ENCODE peak calls at places on chromosomes 1 and 21, in seven cellular contexts. X, F, Z, O, E, P and Y are unnamed samples. For H4K20me1, the result is how much of the 10 kb centered on the place peaks cover.

GRCh38 chr1:153310526-153310925 is 2.2 kb downstream of the PGLYRP3 start:
- DNase-seq in X (no peak), F (no peak), Z (no peak), O (no peak), E (no peak), P (no peak), Y (no peak)

GRCh38 chr1:41735587-41736290 is 183.0 kb downstream of the HIVEP3 start:
- DNase-seq in X (no peak), F (no peak), Z (no peak), O (peak), E (no peak), P (no peak), Y (no peak)

GRCh38 chr1:155623357-155623756 is 13.3 kb downstream of the MSTO1 start:
- DNase-seq in X (no peak), F (no peak), Z (no peak), O (no peak), E (no peak), P (no peak), Y (no peak)

GRCh38 chr1:16053781-16054502 is 10.4 kb downstream of the CLCNKB start:
- DNase-seq in X (no peak), F (no peak), Z (no peak), O (no peak), E (no peak), P (no peak), Y (no peak)

GRCh38 chr1:32701951-32702598 is 495 bp downstream of the SYNC start:
- DNase-seq in X (peak), F (peak), Z (no peak), O (peak), E (no peak), P (no peak), Y (peak)

GRCh38 chr1:17944606-17945005 is 163.0 kb upstream of the IGSF21 start:
- DNase-seq in X (no peak), F (no peak), Z (no peak), O (no peak), E (no peak), P (no peak), Y (no peak)

GRCh38 chr1:31839662-31840343 is 24.0 kb upstream of the SPOCD1 start:
- DNase-seq in X (peak), F (peak), Z (no peak), O (no peak), E (no peak), P (no peak), Y (no peak)

GRCh38 chr1:205633421-205633976 is 1.7 kb upstream of the ELK4 start:
- DNase-seq in X (peak), F (peak), Z (no peak), O (no peak), E (no peak), P (no peak), Y (peak)

GRCh38 chr1:58943776-58944175 is 159.9 kb upstream of the JUN start:
- DNase-seq in X (no peak), F (no peak), Z (no peak), O (no peak), E (no peak), P (no peak), Y (no peak)

GRCh38 chr1:177915641-177916040 is 54.2 kb downstream of the SEC16B start:
- DNase-seq in X (no peak), F (no peak), Z (no peak), O (no peak), E (no peak), P (no peak), Y (no peak)

GRCh38 chr1:155174334-155175280 is 958 bp downstream of the TRIM46 start:
- DNase-seq in X (peak), F (peak), Z (peak), O (peak), E (peak), P (no peak), Y (peak)

GRCh38 chr1:210233216-210233494 is 559 bp downstream of the SERTAD4 start:
- DNase-seq in X (no peak), F (no peak), Z (no peak), O (peak), E (no peak), P (no peak), Y (peak)

GRCh38 chr1:155125511-155125945 is 2.1 kb upstream of the EFNA1 start:
- DNase-seq in X (no peak), F (no peak), Z (no peak), O (peak), E (peak), P (no peak), Y (no peak)

GRCh38 chr1:35377553-35377952 is 109.0 kb downstream of the ZMYM4 start:
- DNase-seq in X (peak), F (peak), Z (no peak), O (no peak), E (no peak), P (no peak), Y (peak)

GRCh38 chr1:203650012-203650836 is 23.6 kb downstream of the ATP2B4 start:
- DNase-seq in X (peak), F (peak), Z (peak), O (peak), E (peak), P (no peak), Y (peak)

GRCh38 chr21:30072496-30072895 is 94.1 kb downstream of the CLDN17 start:
- DNase-seq in X (no peak), F (peak), Z (no peak), O (peak), E (peak), P (no peak), Y (peak)

GRCh38 chr1:110960777-110961420 is 2.8 kb downstream of the LRIF1 start:
- DNase-seq in X (no peak), F (no peak), Z (no peak), O (no peak), E (no peak), P (no peak), Y (no peak)

GRCh38 chr1:19424651-19425570 is 60.4 kb downstream of the CAPZB start:
- DNase-seq in X (no peak), F (no peak), Z (no peak), O (no peak), E (no peak), P (no peak), Y (no peak)

GRCh38 chr1:101079341-101079740 is 53.8 kb upstream of the DPH5 start:
- DNase-seq in X (no peak), F (no peak), Z (no peak), O (no peak), E (no peak), P (no peak), Y (no peak)

GRCh38 chr1:199135901-199136300 is 497.1 kb downstream of the PTPRC start:
- DNase-seq in X (no peak), F (no peak), Z (no peak), O (no peak), E (no peak), P (no peak), Y (no peak)

GRCh38 chr21:44765231-44766013 is 36.2 kb downstream of the UBE2G2 start:
- DNase-seq in X (no peak), F (no peak), Z (no peak), O (no peak), E (no peak), P (no peak), Y (peak)

GRCh38 chr1:153535664-153536585 is at the start of gene S100A6:
- DNase-seq in X (peak), F (peak), Z (no peak), O (no peak), E (no peak), P (peak), Y (peak)

GRCh38 chr1:203464226-203464625 is 11.4 kb upstream of the PRELP start:
- DNase-seq in X (no peak), F (peak), Z (no peak), O (no peak), E (no peak), P (no peak), Y (peak)

GRCh38 chr21:42836767-42837301 is 42.5 kb downstream of the WDR4 start:
- DNase-seq in X (no peak), F (no peak), Z (peak), O (no peak), E (no peak), P (no peak), Y (no peak)

GRCh38 chr1:180197231-180197630 is 32.8 kb upstream of the LHX4 start:
- DNase-seq in X (no peak), F (no peak), Z (no peak), O (no peak), E (no peak), P (no peak), Y (no peak)

GRCh38 chr21:41410767-41411448 is 15.1 kb upstream of the MX1 start:
- DNase-seq in X (no peak), F (no peak), Z (no peak), O (no peak), E (no peak), P (no peak), Y (no peak)

GRCh38 chr1:172929006-172929405 is 121.7 kb downstream of the TNFSF18 start:
- DNase-seq in X (peak), F (peak), Z (no peak), O (no peak), E (no peak), P (no peak), Y (peak)

GRCh38 chr21:44881586-44881939 is 8.1 kb upstream of the PTTG1IP start:
- DNase-seq in X (no peak), F (no peak), Z (no peak), O (no peak), E (no peak), P (no peak), Y (no peak)

GRCh38 chr1:204714861-204715511 is 29.4 kb upstream of the LRRN2 start:
- DNase-seq in X (no peak), F (no peak), Z (peak), O (peak), E (peak), P (no peak), Y (no peak)

GRCh38 chr1:155909894-155910293 is 1.3 kb downstream of the RIT1 start:
- DNase-seq in X (peak), F (peak), Z (peak), O (no peak), E (no peak), P (no peak), Y (peak)

GRCh38 chr21:25313891-25314646 is 293.2 kb downstream of the MRPL39 start:
- DNase-seq in X (peak), F (peak), Z (no peak), O (no peak), E (no peak), P (no peak), Y (peak)

GRCh38 chr1:95122151-95122697 is 5.1 kb downstream of the TLCD4 start:
- DNase-seq in X (no peak), F (no peak), Z (no peak), O (no peak), E (no peak), P (no peak), Y (no peak)

GRCh38 chr1:184299796-184300195 is 87.0 kb upstream of the C1orf21 start:
- DNase-seq in X (no peak), F (no peak), Z (no peak), O (no peak), E (no peak), P (no peak), Y (no peak)

GRCh38 chr1:15760520-15761211 is 2.1 kb downstream of the FBLIM1 start:
- DNase-seq in X (peak), F (peak), Z (no peak), O (peak), E (peak), P (no peak), Y (peak)

GRCh38 chr1:151059342-151060240 is at the start of gene CDC42SE1:
- DNase-seq in X (peak), F (peak), Z (peak), O (peak), E (peak), P (peak), Y (peak)

GRCh38 chr1:108829498-108829916 is 27.4 kb downstream of the AKNAD1 start:
- DNase-seq in X (peak), F (peak), Z (no peak), O (no peak), E (no peak), P (no peak), Y (peak)

DNA sequence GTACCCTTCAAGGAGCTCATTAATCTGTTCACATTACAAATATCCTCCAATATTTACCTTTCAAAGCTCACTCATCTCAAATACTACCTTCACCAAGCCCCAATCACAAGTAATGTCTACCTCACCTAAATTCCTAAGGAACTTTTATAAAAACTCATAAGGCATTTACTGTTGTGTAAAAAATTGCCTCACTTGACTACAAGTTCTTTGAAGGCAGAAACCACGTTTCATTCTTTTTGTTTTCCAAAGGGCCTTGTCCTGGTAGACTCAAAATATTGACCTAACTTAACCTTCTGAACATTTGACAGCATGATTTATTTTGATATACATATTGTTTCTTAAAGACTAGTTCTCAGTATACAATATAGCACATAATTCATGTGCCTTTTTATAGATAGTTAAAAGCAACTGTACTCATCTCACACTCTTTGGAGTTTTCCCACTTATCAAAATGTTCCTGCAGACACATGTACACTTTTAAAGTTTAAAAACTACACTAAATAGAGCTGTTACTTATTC is 2.5 kb downstream of the USP33 start:
- DNase-seq in X (no peak), F (no peak), Z (no peak), O (no peak), E (no peak), P (no peak), Y (peak)
- H4K20me1 ChIP-seq in X (under half), F (under half), Z (under half), O (under half), E (under half), P (under half), Y (under half)

GRCh38 chr21:46081862-46082637 is 15.9 kb upstream of the COL6A2 start:
- DNase-seq in X (no peak), F (no peak), Z (no peak), O (no peak), E (peak), P (no peak), Y (no peak)
- H4K20me1 ChIP-seq in X (under half), F (under half), Z (under half), O (under half), E (under half), P (under half), Y (under half)

DNA sequence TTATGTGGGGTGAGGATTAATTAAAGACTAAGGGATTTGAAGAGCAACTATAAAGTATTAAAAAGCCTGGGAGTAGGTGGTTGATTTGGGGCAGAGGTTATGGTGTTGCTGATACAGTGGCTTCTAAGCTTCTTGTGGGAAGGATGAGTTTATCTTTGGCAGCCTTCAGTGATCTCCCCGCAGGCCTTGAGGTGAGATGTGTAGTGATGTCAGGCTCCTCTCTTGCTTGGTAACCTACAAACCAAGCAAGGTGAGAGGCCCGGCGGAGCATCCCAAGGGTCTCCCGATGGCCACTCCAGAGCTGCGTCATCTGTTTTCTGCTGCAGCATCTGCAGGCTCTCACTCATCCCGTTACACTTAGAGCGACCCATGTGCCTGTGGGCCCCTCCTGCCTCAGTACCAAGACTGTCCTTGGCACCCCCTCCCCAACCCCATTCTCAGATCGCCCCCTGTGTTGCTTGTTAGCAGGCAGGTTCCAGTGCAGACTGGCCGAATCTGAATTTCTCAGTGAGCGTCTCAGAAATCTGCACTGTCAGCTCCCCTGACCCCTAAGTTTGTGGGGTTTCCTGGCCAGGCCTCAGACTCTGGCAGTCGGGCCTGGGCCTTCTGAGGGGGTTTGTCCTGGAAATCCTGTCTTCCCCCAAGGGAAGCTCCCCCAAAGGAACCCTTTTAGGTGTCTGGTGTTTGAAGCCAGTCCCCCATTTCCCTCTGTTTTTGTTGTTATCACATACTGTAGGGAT is 77.9 kb downstream of the GALNT2 start:
- DNase-seq in X (no peak), F (no peak), Z (no peak), O (no peak), E (no peak), P (no peak), Y (no peak)
- H4K20me1 ChIP-seq in X (half or more), F (under half), Z (under half), O (half or more), E (under half), P (under half), Y (under half)

GRCh38 chr1:201575912-201576311 is 37.0 kb downstream of the NAV1 start:
- DNase-seq in X (no peak), F (no peak), Z (no peak), O (no peak), E (no peak), P (no peak), Y (no peak)
- H4K20me1 ChIP-seq in X (under half), F (under half), Z (under half), O (under half), E (under half), P (under half), Y (under half)

GRCh38 chr1:212467843-212468482 is 35.2 kb downstream of the NENF start:
- DNase-seq in X (no peak), F (peak), Z (no peak), O (no peak), E (no peak), P (no peak), Y (peak)
- H4K20me1 ChIP-seq in X (under half), F (under half), Z (under half), O (under half), E (under half), P (under half), Y (under half)